ENCODE peak calls at places on chromosome 1, in five cellular contexts. G is transverse colon, M is hepatocyte, E is dorsolateral prefrontal cortex, C is fibroblast of lung. D is an unnamed sample.

GRCh38 chr1:61293986-61294504 is 211.7 kb downstream of the NFIA start:
- DNase-seq in G (no peak), E (no peak), C (peak), M (no peak), D (no peak)

GRCh38 chr1:17979815-17980214 is 127.8 kb upstream of the IGSF21 start:
- DNase-seq in M (no peak), E (no peak), C (no peak), G (no peak), D (no peak)

GRCh38 chr1:74512516-74512915 is at the start of gene LRRC53:
- DNase-seq in E (peak), G (no peak), C (no peak), M (no peak), D (no peak)

GRCh38 chr1:59759156-59759925 is 55.4 kb upstream of the HOOK1 start:
- DNase-seq in C (peak), M (peak), G (peak), E (peak), D (peak)

GRCh38 chr1:13505020-13505419 is 8.8 kb downstream of the LRRC38 start:
- DNase-seq in E (no peak), G (no peak), C (no peak), M (no peak), D (no peak)

GRCh38 chr1:38003261-38004250 is 1.8 kb downstream of the FHL3 start:
- DNase-seq in G (no peak), E (no peak), C (peak), M (peak), D (no peak)

GRCh38 chr1:162349635-162350330 is 26.9 kb downstream of the SPATA46 start:
- DNase-seq in G (no peak), M (peak), E (no peak), C (peak), D (no peak)

GRCh38 chr1:43432171-43432860 is 21.4 kb downstream of the HYI start:
- DNase-seq in M (no peak), G (no peak), C (no peak), E (no peak), D (peak)

GRCh38 chr1:212721388-212722247 is 22.0 kb upstream of the BATF3 start:
- DNase-seq in M (peak), G (no peak), C (peak), E (no peak), D (no peak)

GRCh38 chr1:37438037-37438970 is 36.1 kb upstream of the ZC3H12A start:
- DNase-seq in C (no peak), G (no peak), E (no peak), M (no peak), D (no peak)

GRCh38 chr1:203861379-203862184 is at the start of gene SNRPE:
- DNase-seq in E (peak), C (peak), G (peak), M (peak), D (peak)

GRCh38 chr1:65827346-65827745 is 34.7 kb downstream of the PDE4B start:
- DNase-seq in G (no peak), M (no peak), E (no peak), C (no peak), D (no peak)

GRCh38 chr1:178017517-178017916 is 47.7 kb upstream of the SEC16B start:
- DNase-seq in E (no peak), M (no peak), G (no peak), C (no peak), D (no peak)

GRCh38 chr1:156697481-156697880 is 7.9 kb downstream of the CRABP2 start:
- DNase-seq in C (no peak), E (no peak), G (no peak), M (no peak), D (no peak)

DNA sequence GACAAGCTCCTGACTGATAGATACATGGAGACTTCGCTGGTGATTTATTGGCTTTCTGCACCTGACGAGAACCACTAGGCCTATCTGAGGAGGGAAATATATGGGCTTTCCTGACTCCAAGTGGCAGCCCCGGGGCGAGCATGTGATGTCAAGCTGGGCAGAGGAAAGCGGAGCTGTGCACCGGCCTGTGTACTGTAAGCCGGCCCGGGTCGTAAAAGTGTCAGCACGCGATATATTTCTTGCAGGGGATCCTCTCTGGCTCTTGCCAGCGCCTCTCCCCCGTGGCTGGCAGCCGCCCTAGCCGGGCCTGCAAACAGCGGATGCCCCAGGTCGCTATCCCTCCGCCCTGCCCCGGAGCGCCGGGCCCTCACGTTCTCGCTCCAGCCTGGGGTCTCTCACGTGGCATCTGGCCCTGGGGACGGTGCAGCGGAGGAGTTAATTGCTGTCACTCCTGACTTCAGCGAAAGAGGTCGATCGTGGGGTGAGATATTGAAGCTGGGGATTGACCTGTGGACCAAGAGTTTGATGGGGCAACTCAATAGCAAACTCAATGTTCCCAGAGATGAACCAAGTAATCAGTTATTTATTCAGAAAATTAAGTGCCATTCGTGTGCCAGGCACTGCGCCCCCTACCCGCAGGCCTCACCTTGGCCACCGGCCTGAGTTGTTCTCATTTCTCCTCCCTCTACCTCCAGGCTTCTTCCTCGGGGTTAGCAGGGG is 41.0 kb upstream of the HAO2 start:
- DNase-seq in G (peak), C (peak), E (no peak), M (peak), D (peak)
- TF ChIP-seq CTCF in G (peak), C (peak), E (peak), M (peak), D (peak)

GRCh38 chr1:36351222-36351977 is 28.0 kb upstream of the EVA1B start:
- DNase-seq in C (peak), G (no peak), M (peak), E (no peak), D (no peak)
- H3K27ac ChIP-seq in C (peak), G (peak), M (peak), E (peak), D (peak)

GRCh38 chr1:159089184-159089791 is 12.7 kb upstream of the AIM2 start:
- DNase-seq in C (no peak), E (no peak), G (no peak), M (no peak), D (no peak)
- TF ChIP-seq CTCF in C (peak), E (peak), G (peak), M (peak), D (peak)

GRCh38 chr1:11188381-11188780 is 774 bp upstream of the ANGPTL7 start:
- DNase-seq in M (no peak), G (no peak), C (peak), E (no peak), D (no peak)
- H3K27ac ChIP-seq in M (peak), G (no peak), C (no peak), E (peak), D (no peak)

DNA sequence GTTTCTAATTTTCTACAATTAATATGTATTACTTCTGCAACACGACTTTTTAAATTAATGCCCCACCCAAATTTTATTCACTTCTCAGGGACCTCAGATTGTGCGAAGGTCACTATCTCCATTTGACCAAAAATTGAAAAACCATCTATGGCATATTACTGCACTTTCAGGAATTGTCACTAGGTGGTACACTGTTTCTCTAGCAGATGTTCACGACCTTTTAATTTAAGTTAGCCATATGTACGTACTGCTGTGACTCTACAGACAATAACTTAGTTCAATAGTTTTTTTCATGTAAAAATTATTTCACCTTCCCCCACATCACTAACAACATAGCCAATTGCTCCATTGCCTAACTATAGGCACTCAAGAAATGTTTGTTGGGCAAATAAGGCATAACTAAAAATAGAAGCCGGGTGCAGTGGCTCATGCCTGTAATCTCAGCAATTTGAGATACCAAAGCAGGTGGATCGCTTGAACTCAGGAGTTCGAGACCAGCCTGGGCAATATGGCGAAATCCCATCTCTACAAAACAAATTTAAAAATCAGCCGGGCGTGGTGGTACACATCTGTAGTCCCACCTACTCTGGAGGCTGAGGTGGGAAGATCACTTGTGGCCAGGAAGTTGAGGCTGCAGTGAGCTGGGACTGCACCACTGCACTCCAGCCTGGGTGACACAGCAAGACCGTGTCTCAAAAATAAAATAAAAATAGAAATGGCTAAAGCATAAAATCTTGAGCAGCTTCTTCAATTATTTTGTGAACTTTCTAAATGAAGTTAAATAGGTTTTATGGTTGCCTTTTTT is 75.7 kb upstream of the PKN2 start:
- DNase-seq in M (peak), E (no peak), C (peak), G (no peak), D (no peak)
- TF ChIP-seq CTCF in M (peak), E (no peak), C (peak), G (peak), D (peak)